ENCODE peak calls at places on chromosome 3, in four cellular contexts. T is breast epithelium, G is cardiac muscle cell, W is fibroblast of mammary gland. Q is an unnamed sample.

GRCh38 chr3:17861476-17861875 is 119.0 kb upstream of the TBC1D5 start:
- DNase-seq in T (no peak), G (no peak), W (no peak), Q (no peak)

GRCh38 chr3:43400162-43400561 is 113.8 kb downstream of the SNRK start:
- DNase-seq in T (no peak), G (peak; percentile 11), W (no peak), Q (no peak)

GRCh38 chr3:186307594-186307993 is 54.4 kb downstream of the DGKG start:
- DNase-seq in T (no peak), G (peak; percentile 73), W (peak; percentile 60), Q (no peak)

GRCh38 chr3:133575121-133575520 is 1.6 kb downstream of the CDV3 start:
- DNase-seq in T (no peak), G (no peak), W (no peak), Q (no peak)

GRCh38 chr3:11077466-11077865 is 76.8 kb upstream of the HRH1 start:
- DNase-seq in T (no peak), G (peak; percentile 73), W (peak; percentile 89), Q (peak; percentile 85)

GRCh38 chr3:85935171-85935570 is 976.4 kb downstream of the CADM2 start:
- DNase-seq in T (no peak), G (no peak), W (no peak), Q (no peak)

GRCh38 chr3:44048196-44048924 is 193.3 kb upstream of the TOPAZ1 start:
- DNase-seq in T (no peak), G (peak; percentile 2), W (no peak), Q (peak; percentile 50)

GRCh38 chr3:130905551-130905950 is 11.7 kb downstream of the ATP2C1 start:
- DNase-seq in T (no peak), G (peak; percentile 83), W (peak; percentile 63), Q (peak; percentile 11)

GRCh38 chr3:120550546-120550945 is 45.6 kb upstream of the NDUFB4 start:
- DNase-seq in T (no peak), G (peak; percentile 46), W (peak; percentile 94), Q (no peak)

GRCh38 chr3:190038050-190038631 is 82.6 kb downstream of the P3H2 start:
- DNase-seq in T (peak; percentile 77), G (peak; percentile 74), W (peak; percentile 79), Q (no peak)

GRCh38 chr3:122943828-122944190 is 83.8 kb downstream of the SEMA5B start:
- DNase-seq in T (no peak), G (no peak), W (no peak), Q (peak; percentile 73)

GRCh38 chr3:45976191-45977091 is 19.2 kb downstream of the FYCO1 start:
- DNase-seq in T (no peak), G (no peak), W (no peak), Q (no peak)

GRCh38 chr3:61681636-61682035 is 120.3 kb downstream of the PTPRG start:
- DNase-seq in T (no peak), G (no peak), W (peak; percentile 30), Q (no peak)

GRCh38 chr3:107284570-107284969 is 92.7 kb upstream of the CCDC54 start:
- DNase-seq in T (no peak), G (peak; percentile 43), W (peak; percentile 43), Q (no peak)

GRCh38 chr3:30256474-30256873 is 349.9 kb upstream of the TGFBR2 start:
- DNase-seq in T (no peak), G (peak; percentile 27), W (no peak), Q (no peak)

GRCh38 chr3:149487598-149488197 is 13.2 kb downstream of the TM4SF4 start:
- DNase-seq in T (no peak), G (no peak), W (no peak), Q (no peak)

GRCh38 chr3:11495948-11496557 is 147.7 kb downstream of the VGLL4 start:
- DNase-seq in T (no peak), G (peak; percentile 54), W (no peak), Q (no peak)

GRCh38 chr3:185715091-185715490 is 109.8 kb downstream of the IGF2BP2 start:
- DNase-seq in T (no peak), G (peak; percentile 76), W (no peak), Q (peak; percentile 71)

GRCh38 chr3:3038201-3038991 is 71.8 kb downstream of the IL5RA start:
- DNase-seq in T (no peak), G (no peak), W (no peak), Q (no peak)

GRCh38 chr3:162586591-162586990 is 1090.0 kb downstream of the OTOL1 start:
- DNase-seq in T (no peak), G (no peak), W (peak; percentile 11), Q (no peak)

GRCh38 chr3:79845546-79845945 is 77.7 kb upstream of the ROBO1 start:
- DNase-seq in T (no peak), G (no peak), W (no peak), Q (no peak)

GRCh38 chr3:155739154-155739553 is 5.7 kb downstream of the PLCH1 start:
- DNase-seq in T (no peak), G (no peak), W (peak; percentile 12), Q (no peak)

GRCh38 chr3:16841354-16841753 is 43.4 kb upstream of the PLCL2 start:
- DNase-seq in T (no peak), G (no peak), W (no peak), Q (no peak)
- H3K4me3 ChIP-seq in T (no peak overlapping the region), G (no peak overlapping the region), W (no peak overlapping the region), Q (no peak overlapping the region)

DNA sequence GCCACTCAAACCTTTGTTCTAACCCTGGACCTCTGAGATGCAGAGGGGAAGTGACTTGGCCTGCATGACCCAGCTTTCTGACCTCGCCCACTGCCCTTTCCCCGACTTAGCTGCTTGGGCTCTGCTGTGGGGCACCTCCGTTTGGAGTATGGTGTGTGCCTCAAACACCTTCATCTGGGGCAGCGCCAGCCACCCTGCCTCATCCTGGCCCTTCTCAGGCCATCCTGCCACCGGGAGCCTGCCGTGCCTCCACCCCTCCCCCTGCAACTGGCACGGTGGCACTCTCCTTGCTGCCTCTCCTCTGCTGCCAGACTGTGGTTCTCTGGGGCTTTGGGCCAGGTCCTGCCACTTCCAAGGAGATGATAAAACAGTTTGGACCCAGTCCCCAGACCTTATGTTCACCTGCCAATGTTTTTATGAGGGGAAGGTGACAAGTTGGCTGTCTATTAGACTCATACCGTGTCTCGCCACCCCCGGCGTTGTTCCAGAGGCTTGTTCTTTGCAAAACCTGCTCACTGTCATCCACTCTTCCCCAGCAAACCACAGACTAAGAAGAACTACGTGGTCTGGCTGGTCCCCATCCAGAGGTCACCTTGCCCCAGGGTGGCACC is 32.2 kb downstream of the SLC6A6 start:
- DNase-seq in T (peak; percentile 85), G (no peak), W (no peak), Q (peak; percentile 80)
- H3K4me3 ChIP-seq in T (no peak overlapping the region), G (no peak overlapping the region), W (no peak overlapping the region), Q (no peak overlapping the region)

GRCh38 chr3:194556086-194557056 is 69.6 kb upstream of the ATP13A3 start:
- DNase-seq in T (no peak), G (peak; percentile 28), W (peak; percentile 42), Q (peak; percentile 75)

GRCh38 chr3:194559530-194559929 is 72.7 kb upstream of the ATP13A3 start:
- DNase-seq in T (no peak), G (no peak), W (no peak), Q (no peak)

GRCh38 chr3:194552327-194552949 is 65.6 kb upstream of the ATP13A3 start:
- DNase-seq in T (no peak), G (no peak), W (no peak), Q (no peak)

GRCh38 chr3:194554488-194555098 is 67.8 kb upstream of the ATP13A3 start:
- DNase-seq in T (no peak), G (no peak), W (no peak), Q (peak; percentile 65)

GRCh38 chr3:194555175-194556062 is 68.6 kb upstream of the ATP13A3 start:
- DNase-seq in T (no peak), G (no peak), W (no peak), Q (peak; percentile 21)
- H3K4me3 ChIP-seq in T (no peak overlapping the region), G (no peak overlapping the region), W (no peak overlapping the region), Q (no peak overlapping the region)

GRCh38 chr3:158727499-158728377 is 4.5 kb downstream of the RARRES1 start:
- DNase-seq in T (peak; percentile 51), G (peak; percentile 91), W (peak; percentile 81), Q (peak; percentile 92)
- H3K4me3 ChIP-seq in T (peak overlapping the region; percentile 5), G (no peak overlapping the region), W (no peak overlapping the region), Q (no peak overlapping the region)

DNA sequence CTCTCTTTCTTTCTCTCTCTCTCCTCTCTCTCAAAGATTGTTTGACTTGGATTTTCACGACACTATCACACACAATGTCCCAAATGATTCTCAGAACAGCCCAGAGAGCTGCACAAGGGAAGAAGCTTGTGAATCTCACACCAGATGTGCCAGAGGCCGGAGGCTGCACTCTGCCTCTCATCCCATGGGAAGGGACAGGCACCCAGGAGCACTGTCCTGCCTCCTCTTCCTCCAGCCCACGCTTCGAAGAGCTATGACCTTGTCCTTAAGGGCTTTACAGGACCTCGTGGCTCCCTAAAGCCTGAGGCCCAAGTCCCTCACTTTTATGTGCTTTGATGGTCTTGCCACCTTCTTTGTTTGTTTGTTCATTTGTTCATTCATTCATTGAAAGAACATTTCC is 267.6 kb downstream of the FAM43A start:
- DNase-seq in T (no peak), G (no peak), W (no peak), Q (no peak)
- H3K4me3 ChIP-seq in T (no peak overlapping the region), G (no peak overlapping the region), W (no peak overlapping the region), Q (no peak overlapping the region)